ENCODE peak calls at places on chromosome 17, in nine cellular contexts. One of them, this sample, is unnamed.

GRCh38 chr17:77420804-77421634 is 280.2 kb downstream of the SEC14L1 start:
- DNase-seq in NCI-H2081: peak; percentile 98
- DNase-seq in right lobe of liver: peak; percentile 84
- DNase-seq in nephron progenitor cell: peak; percentile 69
- DNase-seq in OCI-LY7: peak; percentile 77
- DNase-seq in HS-27A: no peak
- DNase-seq in AG08395: peak; percentile 79
- DNase-seq in LNCaP clone FGC: no peak
- DNase-seq in AG04450: peak; percentile 74
- DNase-seq in this sample: peak; percentile 67

GRCh38 chr17:43028221-43028861 is 3.3 kb downstream of the RND2 start:
- DNase-seq in NCI-H2081: no peak
- DNase-seq in right lobe of liver: no peak
- DNase-seq in nephron progenitor cell: no peak
- DNase-seq in OCI-LY7: no peak
- DNase-seq in HS-27A: no peak
- DNase-seq in AG08395: no peak
- DNase-seq in LNCaP clone FGC: no peak
- DNase-seq in AG04450: no peak
- DNase-seq in this sample: no peak

GRCh38 chr17:70096861-70097260 is 21.8 kb downstream of the KCNJ16 start:
- DNase-seq in NCI-H2081: no peak
- DNase-seq in right lobe of liver: no peak
- DNase-seq in nephron progenitor cell: no peak
- DNase-seq in OCI-LY7: no peak
- DNase-seq in HS-27A: no peak
- DNase-seq in AG08395: no peak
- DNase-seq in LNCaP clone FGC: no peak
- DNase-seq in AG04450: no peak
- DNase-seq in this sample: no peak

GRCh38 chr17:4035081-4035680 is 70.9 kb upstream of the ATP2A3 start:
- DNase-seq in NCI-H2081: no peak
- DNase-seq in right lobe of liver: no peak
- DNase-seq in nephron progenitor cell: no peak
- DNase-seq in OCI-LY7: no peak
- DNase-seq in HS-27A: no peak
- DNase-seq in AG08395: no peak
- DNase-seq in LNCaP clone FGC: no peak
- DNase-seq in AG04450: no peak
- DNase-seq in this sample: no peak

GRCh38 chr17:75845058-75845711 is 981 bp upstream of the UNC13D start:
- DNase-seq in NCI-H2081: peak; percentile 15
- DNase-seq in right lobe of liver: peak; percentile 77
- DNase-seq in nephron progenitor cell: peak; percentile 78
- DNase-seq in OCI-LY7: peak; percentile 82
- DNase-seq in HS-27A: no peak
- DNase-seq in AG08395: peak; percentile 82
- DNase-seq in LNCaP clone FGC: peak; percentile 80
- DNase-seq in AG04450: no peak
- DNase-seq in this sample: peak; percentile 90

GRCh38 chr17:16583781-16584180 is 14.8 kb upstream of the ZNF287 start:
- DNase-seq in NCI-H2081: no peak
- DNase-seq in right lobe of liver: no peak
- DNase-seq in nephron progenitor cell: no peak
- DNase-seq in OCI-LY7: no peak
- DNase-seq in HS-27A: no peak
- DNase-seq in AG08395: no peak
- DNase-seq in LNCaP clone FGC: no peak
- DNase-seq in AG04450: no peak
- DNase-seq in this sample: no peak

GRCh38 chr17:74901353-74902145 is 8.1 kb upstream of the FADS6 start:
- DNase-seq in NCI-H2081: no peak
- DNase-seq in right lobe of liver: no peak
- DNase-seq in nephron progenitor cell: no peak
- DNase-seq in OCI-LY7: no peak
- DNase-seq in HS-27A: no peak
- DNase-seq in AG08395: no peak
- DNase-seq in LNCaP clone FGC: no peak
- DNase-seq in AG04450: no peak
- DNase-seq in this sample: no peak

GRCh38 chr17:50311112-50311460 is 34.8 kb upstream of the XYLT2 start:
- DNase-seq in NCI-H2081: no peak
- DNase-seq in right lobe of liver: no peak
- DNase-seq in nephron progenitor cell: no peak
- DNase-seq in OCI-LY7: no peak
- DNase-seq in HS-27A: no peak
- DNase-seq in AG08395: no peak
- DNase-seq in LNCaP clone FGC: no peak
- DNase-seq in AG04450: no peak
- DNase-seq in this sample: no peak

GRCh38 chr17:48555183-48555615 is 10.3 kb upstream of the HOXB2 start:
- DNase-seq in NCI-H2081: peak; percentile 70
- DNase-seq in right lobe of liver: no peak
- DNase-seq in nephron progenitor cell: no peak
- DNase-seq in OCI-LY7: no peak
- DNase-seq in HS-27A: no peak
- DNase-seq in AG08395: peak; percentile 78
- DNase-seq in LNCaP clone FGC: peak; percentile 40
- DNase-seq in AG04450: peak; percentile 94
- DNase-seq in this sample: peak; percentile 76

GRCh38 chr17:50565559-50566350 is 5.2 kb downstream of the CACNA1G start:
- DNase-seq in NCI-H2081: no peak
- DNase-seq in right lobe of liver: no peak
- DNase-seq in nephron progenitor cell: no peak
- DNase-seq in OCI-LY7: no peak
- DNase-seq in HS-27A: no peak
- DNase-seq in AG08395: no peak
- DNase-seq in LNCaP clone FGC: no peak
- DNase-seq in AG04450: no peak
- DNase-seq in this sample: no peak

GRCh38 chr17:42403150-42403549 is 14.9 kb upstream of the STAT3 start:
- DNase-seq in NCI-H2081: no peak
- DNase-seq in right lobe of liver: peak; percentile 48
- DNase-seq in nephron progenitor cell: peak; percentile 35
- DNase-seq in OCI-LY7: peak; percentile 59
- DNase-seq in HS-27A: no peak
- DNase-seq in AG08395: no peak
- DNase-seq in LNCaP clone FGC: no peak
- DNase-seq in AG04450: no peak
- DNase-seq in this sample: peak; percentile 85

GRCh38 chr17:28500712-28501379 is 5.3 kb upstream of the FOXN1 start:
- DNase-seq in NCI-H2081: no peak
- DNase-seq in right lobe of liver: no peak
- DNase-seq in nephron progenitor cell: peak; percentile 46
- DNase-seq in OCI-LY7: no peak
- DNase-seq in HS-27A: no peak
- DNase-seq in AG08395: no peak
- DNase-seq in LNCaP clone FGC: no peak
- DNase-seq in AG04450: no peak
- DNase-seq in this sample: peak; percentile 83

GRCh38 chr17:68152161-68152571 is 95.7 kb upstream of the AMZ2 start:
- DNase-seq in NCI-H2081: no peak
- DNase-seq in right lobe of liver: no peak
- DNase-seq in nephron progenitor cell: no peak
- DNase-seq in OCI-LY7: no peak
- DNase-seq in HS-27A: no peak
- DNase-seq in AG08395: no peak
- DNase-seq in LNCaP clone FGC: no peak
- DNase-seq in AG04450: no peak
- DNase-seq in this sample: no peak

GRCh38 chr17:30302241-30302640 is 10.5 kb upstream of the BLMH start:
- DNase-seq in NCI-H2081: no peak
- DNase-seq in right lobe of liver: no peak
- DNase-seq in nephron progenitor cell: no peak
- DNase-seq in OCI-LY7: no peak
- DNase-seq in HS-27A: no peak
- DNase-seq in AG08395: no peak
- DNase-seq in LNCaP clone FGC: no peak
- DNase-seq in AG04450: no peak
- DNase-seq in this sample: no peak

GRCh38 chr17:21250719-21251305 is 2.4 kb downstream of the NATD1 start:
- DNase-seq in NCI-H2081: no peak
- DNase-seq in right lobe of liver: no peak
- DNase-seq in nephron progenitor cell: no peak
- DNase-seq in OCI-LY7: no peak
- DNase-seq in HS-27A: no peak
- DNase-seq in AG08395: no peak
- DNase-seq in LNCaP clone FGC: no peak
- DNase-seq in AG04450: no peak
- DNase-seq in this sample: no peak

This sample was measured in GM20000.